ENCODE peak calls at places on chromosomes 1 and 21, in six cellular contexts. M is IMR-90, A is foreskin fibroblast, W is heart left ventricle, T is brain microvascular endothelial cell, C is cardiac fibroblast. F is an unnamed sample.
A peak's percentile ranks its signal among the peaks of the same experiment; 100 is the strongest.

GRCh38 chr1:4175566-4176405 is 275.7 kb upstream of the C1orf174 start:
- DNase-seq in M (no peak), A (no peak), W (no peak), T (no peak), C (no peak), F (no peak)

GRCh38 chr1:181341026-181341632 is 142.2 kb upstream of the CACNA1E start:
- DNase-seq in M (no peak), A (no peak), W (no peak), T (no peak), C (no peak), F (no peak)

GRCh38 chr1:72932025-72932424 is 649.7 kb upstream of the NEGR1 start:
- DNase-seq in M (no peak), A (no peak), W (no peak), T (no peak), C (no peak), F (no peak)

GRCh38 chr1:92755541-92756351 is 29.2 kb downstream of the EVI5 start:
- DNase-seq in M (peak; percentile 72), A (no peak), W (peak; percentile 82), T (no peak), C (peak; percentile 91), F (no peak)

GRCh38 chr1:50936321-50936720 is 23.7 kb downstream of the FAF1 start:
- DNase-seq in M (peak; percentile 4), A (no peak), W (no peak), T (no peak), C (no peak), F (no peak)

GRCh38 chr1:150409504-150410362 is 45.8 kb downstream of the RPRD2 start:
- DNase-seq in M (no peak), A (no peak), W (no peak), T (no peak), C (peak; percentile 22), F (no peak)

GRCh38 chr1:109400035-109400655 is 2.4 kb upstream of the SORT1 start:
- DNase-seq in M (no peak), A (no peak), W (no peak), T (no peak), C (no peak), F (no peak)

GRCh38 chr1:229047161-229047840 is 223.6 kb upstream of the RAB4A start:
- DNase-seq in M (no peak), A (no peak), W (no peak), T (no peak), C (no peak), F (no peak)

GRCh38 chr1:205602118-205602517 is 29.7 kb downstream of the ELK4 start:
- DNase-seq in M (no peak), A (no peak), W (no peak), T (no peak), C (no peak), F (no peak)

GRCh38 chr1:111818081-111818480 is 62.4 kb downstream of the DDX20 start:
- DNase-seq in M (no peak), A (no peak), W (no peak), T (no peak), C (no peak), F (no peak)

GRCh38 chr1:44267438-44267837 is 54.2 kb downstream of the DMAP1 start:
- DNase-seq in M (no peak), A (no peak), W (no peak), T (no peak), C (no peak), F (no peak)

GRCh38 chr1:178124115-178124514 is 30.2 kb downstream of the RASAL2 start:
- DNase-seq in M (no peak), A (no peak), W (no peak), T (no peak), C (no peak), F (no peak)

GRCh38 chr21:41804381-41804780 is 37.5 kb upstream of the RIPK4 start:
- DNase-seq in M (no peak), A (no peak), W (no peak), T (no peak), C (no peak), F (no peak)

GRCh38 chr1:247506831-247507230 is 29.4 kb downstream of the OR2C3 start:
- DNase-seq in M (no peak), A (no peak), W (no peak), T (no peak), C (no peak), F (no peak)

GRCh38 chr1:42210421-42211133 is 46.0 kb upstream of the GUCA2A start:
- DNase-seq in M (peak; percentile 39), A (peak; percentile 71), W (no peak), T (no peak), C (peak; percentile 36), F (no peak)

DNA sequence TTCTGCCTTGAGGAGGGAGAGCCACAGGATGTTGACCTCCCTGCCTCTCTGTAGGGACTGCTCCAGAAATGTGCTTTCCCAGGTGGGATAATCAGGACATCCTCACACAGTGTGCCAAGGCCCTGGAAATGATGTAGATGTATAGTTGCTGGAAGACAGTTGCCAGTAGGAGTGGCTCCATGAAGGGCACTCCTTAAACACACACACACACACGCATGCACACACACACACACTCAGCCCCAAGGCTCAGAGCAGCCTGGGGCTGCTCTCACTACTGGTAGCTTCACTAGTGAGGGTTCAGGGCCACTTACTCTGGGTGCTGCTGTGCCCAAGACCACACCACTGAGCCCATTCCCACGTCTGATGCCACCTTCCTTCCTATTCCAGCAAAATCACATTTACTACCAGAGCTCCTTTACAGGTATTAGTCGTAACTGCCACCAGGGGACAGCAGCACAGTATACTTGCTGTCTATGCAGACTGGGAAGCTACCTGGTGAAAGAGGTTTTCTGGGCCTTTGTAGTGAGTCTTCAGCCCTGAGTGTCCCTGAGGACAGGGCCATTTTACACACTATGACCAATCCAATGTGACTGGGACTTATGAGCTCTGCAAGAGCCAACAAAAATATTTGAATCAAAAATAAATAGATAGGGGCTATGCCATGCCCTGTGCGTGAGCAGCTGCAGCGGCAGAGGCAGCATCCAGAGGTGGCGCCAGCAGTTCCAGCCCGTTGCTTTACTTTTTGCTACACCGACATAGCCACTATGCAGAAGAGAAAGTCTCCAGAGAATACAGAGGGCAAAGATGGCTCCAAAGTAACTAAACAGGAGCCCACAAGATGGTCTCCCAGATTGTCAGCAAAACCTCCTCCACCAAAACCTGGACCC is 15.0 kb downstream of the CRNN start:
- DNase-seq in M (no peak), A (no peak), W (no peak), T (no peak), C (peak; percentile 31), F (no peak)
- TF ChIP-seq CTCF in M (peak; percentile 10), A (no peak), W (no peak), T (peak; percentile 58), C (peak; percentile 33), F (no peak)

GRCh38 chr1:209076688-209077087 is 506.8 kb upstream of the CAMK1G start:
- DNase-seq in M (no peak), A (no peak), W (no peak), T (no peak), C (peak; percentile 5), F (no peak)
- TF ChIP-seq CTCF in M (no peak), A (peak; percentile 19), W (no peak), T (peak; percentile 34), C (no peak), F (peak; percentile 38)

GRCh38 chr1:230427477-230427876 is 1.3 kb upstream of the PGBD5 start:
- DNase-seq in M (no peak), A (no peak), W (no peak), T (no peak), C (no peak), F (no peak)

GRCh38 chr1:230425252-230426061 is 675 bp downstream of the PGBD5 start:
- DNase-seq in M (no peak), A (no peak), W (peak; percentile 63), T (no peak), C (no peak), F (no peak)

GRCh38 chr1:230427981-230428380 is 1.8 kb upstream of the PGBD5 start:
- DNase-seq in M (no peak), A (no peak), W (no peak), T (no peak), C (no peak), F (no peak)

GRCh38 chr1:230424440-230425251 is 1.5 kb downstream of the PGBD5 start:
- DNase-seq in M (no peak), A (no peak), W (no peak), T (no peak), C (no peak), F (no peak)

GRCh38 chr1:230426246-230427101 is at the start of gene PGBD5:
- DNase-seq in M (peak; percentile 46), A (peak; percentile 43), W (peak; percentile 84), T (peak; percentile 7), C (peak; percentile 61), F (peak; percentile 85)
- TF ChIP-seq CTCF in M (no peak), A (no peak), W (no peak), T (no peak), C (no peak), F (no peak)

GRCh38 chr21:36693144-36694040 is 5.5 kb upstream of the SIM2 start:
- DNase-seq in M (no peak), A (no peak), W (no peak), T (no peak), C (no peak), F (no peak)
- TF ChIP-seq CTCF in M (peak; percentile 9), A (no peak), W (no peak), T (peak; percentile 50), C (no peak), F (peak; percentile 59)

GRCh38 chr1:59903136-59903754 is 23.3 kb downstream of the CYP2J2 start:
- DNase-seq in M (no peak), A (peak; percentile 9), W (no peak), T (peak; percentile 20), C (peak; percentile 11), F (no peak)
- TF ChIP-seq CTCF in M (peak; percentile 23), A (peak; percentile 46), W (peak; percentile 33), T (peak; percentile 75), C (peak; percentile 52), F (peak; percentile 77)